ENCODE peak calls at places on chromosomes 13 and 19, in ten cellular contexts. B is NCI-H748 treated with DMSO at 0.1 percent for 48 hours; J is fibroblast of mammary gland; P is foreskin melanocyte; C is ovary; A is tibial nerve; O is SW480; H is WTC11; Y is HS-27A; M is stimulated activated CD8-positive, alpha-beta memory T cell treated with anti-CD3 and anti-CD28 coated beads, Interleukin-4, amount 100 ng/mL, for 24 hours. N is an unnamed sample.

GRCh38 chr19:50415661-50416033 is 3.1 kb upstream of the SPIB start:
- DNase-seq in H (no peak), Y (no peak), P (no peak), O (no peak), B (no peak), M (no peak), J (no peak), A (no peak), C (no peak), N (no peak)

GRCh38 chr19:45305421-45305820 is 17.3 kb downstream of the CKM start:
- DNase-seq in Y (no peak), C (no peak), M (no peak), P (no peak), A (no peak), J (peak), H (no peak), O (no peak), B (no peak), N (no peak)

GRCh38 chr13:91280806-91281205 is 66.7 kb upstream of the MIR17HG start:
- DNase-seq in Y (no peak), H (no peak), M (no peak), C (no peak), A (no peak), P (no peak), B (no peak), J (no peak), O (no peak), N (no peak)

GRCh38 chr19:33297401-33298145 is 4.8 kb downstream of the CEBPA start:
- DNase-seq in Y (no peak), M (no peak), O (no peak), C (no peak), B (no peak), J (no peak), A (no peak), H (no peak), P (no peak), N (no peak)

GRCh38 chr13:114115796-114116195 is 16.6 kb downstream of the RASA3 start:
- DNase-seq in O (no peak), C (peak), Y (no peak), P (no peak), M (no peak), H (no peak), J (no peak), A (peak), B (no peak), N (no peak)

GRCh38 chr13:95494082-95494681 is 58.3 kb upstream of the CLDN10 start:
- DNase-seq in J (peak), B (peak), P (peak), H (no peak), M (no peak), Y (no peak), C (no peak), O (peak), A (no peak), N (no peak)

GRCh38 chr19:44777715-44778347 is at the start of gene CBLC:
- DNase-seq in Y (no peak), P (no peak), H (peak), A (no peak), O (peak), M (no peak), J (no peak), B (peak), C (no peak), N (no peak)

GRCh38 chr13:112131740-112132113 is 64.8 kb downstream of the SOX1 start:
- DNase-seq in H (no peak), M (no peak), P (no peak), B (no peak), A (no peak), O (no peak), Y (no peak), J (no peak), C (no peak), N (no peak)

GRCh38 chr19:47109541-47110375 is 3.8 kb downstream of the ZC3H4 start:
- DNase-seq in J (peak), O (peak), M (no peak), B (no peak), A (no peak), P (peak), C (no peak), H (no peak), Y (no peak), N (peak)

GRCh38 chr19:43957891-43958290 is 6.9 kb downstream of the ZNF221 start:
- DNase-seq in J (peak), A (no peak), C (no peak), O (no peak), B (no peak), P (no peak), Y (no peak), M (no peak), H (no peak), N (no peak)